ENCODE peak calls at places on chromosomes 5 and 9, in four cellular contexts. O is K562, K is HCT116, T is Panc1. A is an unnamed sample.

GRCh38 chr9:126793686-126794417 is 11.0 kb upstream of the ZBTB43 start:
- DNase-seq in T (no peak), O (no peak), K (no peak), A (no peak)

GRCh38 chr9:134273647-134274046 is 52.6 kb upstream of the RXRA start:
- DNase-seq in T (no peak), K (no peak), O (no peak), A (no peak)

GRCh38 chr9:26175264-26175663 is 497.0 kb upstream of the TUSC1 start:
- DNase-seq in T (no peak), O (no peak), K (no peak), A (no peak)

GRCh38 chr9:111298831-111299603 is 31.0 kb downstream of the OR2K2 start:
- DNase-seq in T (peak; percentile 35), O (peak; percentile 38), K (peak; percentile 46), A (peak; percentile 22)

GRCh38 chr9:20618361-20618799 is 3.9 kb downstream of the MLLT3 start:
- DNase-seq in O (no peak), K (no peak), T (no peak), A (peak; percentile 14)

GRCh38 chr9:130036099-130036498 is 6.9 kb downstream of the FNBP1 start:
- DNase-seq in O (no peak), T (no peak), K (no peak), A (no peak)

GRCh38 chr9:69171049-69171448 is 3.0 kb upstream of the TJP2 start:
- DNase-seq in K (no peak), O (peak; percentile 85), T (no peak), A (no peak)

GRCh38 chr5:72231989-72232703 is 87.9 kb downstream of the MRPS27 start:
- DNase-seq in K (no peak), T (no peak), O (peak; percentile 43), A (no peak)

GRCh38 chr9:131740898-131741297 is 1.0 kb upstream of the RAPGEF1 start:
- DNase-seq in T (no peak), K (no peak), O (no peak), A (no peak)

GRCh38 chr5:36689225-36689624 is 82.8 kb downstream of the SLC1A3 start:
- DNase-seq in O (no peak), T (no peak), K (no peak), A (no peak)

GRCh38 chr9:137454506-137455360 is 4.4 kb downstream of the NSMF start:
- DNase-seq in O (no peak), T (no peak), K (no peak), A (peak; percentile 84)

GRCh38 chr5:131607903-131608540 is 27.0 kb downstream of the RAPGEF6 start:
- DNase-seq in K (no peak), O (no peak), T (no peak), A (no peak)

GRCh38 chr9:70438341-70438924 is 24.0 kb upstream of the KLF9 start:
- DNase-seq in T (no peak), O (peak; percentile 72), K (peak; percentile 68), A (peak; percentile 24)

GRCh38 chr5:119356384-119357188 is 767 bp downstream of the TNFAIP8 start:
- DNase-seq in T (no peak), O (no peak), K (no peak), A (no peak)

GRCh38 chr9:23728736-23729135 is 97.3 kb downstream of the ELAVL2 start:
- DNase-seq in K (no peak), T (no peak), O (no peak), A (no peak)

GRCh38 chr9:137255448-137256114 is 454 bp downstream of the NELFB start:
- DNase-seq in T (no peak), K (no peak), O (peak; percentile 66), A (peak; percentile 46)

GRCh38 chr5:44983006-44983405 is 174.3 kb downstream of the MRPS30 start:
- DNase-seq in T (no peak), K (peak; percentile 33), O (peak; percentile 5), A (no peak)

GRCh38 chr5:79503794-79504495 is 10.0 kb downstream of the HOMER1 start:
- DNase-seq in T (peak; percentile 81), O (no peak), K (no peak), A (no peak)

GRCh38 chr5:126070481-126070880 is 352.7 kb upstream of the GRAMD2B start:
- DNase-seq in O (no peak), K (no peak), T (no peak), A (no peak)

GRCh38 chr5:6256901-6257300 is 121.4 kb downstream of the MED10 start:
- DNase-seq in K (no peak), O (no peak), T (no peak), A (no peak)

GRCh38 chr9:112764344-112764743 is 13.8 kb downstream of the SNX30 start:
- DNase-seq in T (no peak), K (no peak), O (peak; percentile 75), A (peak; percentile 37)

GRCh38 chr5:160463227-160463626 is 41.6 kb downstream of the PTTG1 start:
- DNase-seq in O (no peak), T (no peak), K (no peak), A (no peak)

GRCh38 chr5:148107608-148108007 is 43.8 kb downstream of the SPINK5 start:
- DNase-seq in O (no peak), T (no peak), K (no peak), A (no peak)

GRCh38 chr5:147391781-147392180 is 118.1 kb downstream of the DPYSL3 start:
- DNase-seq in K (peak; percentile 38), O (peak; percentile 24), T (peak; percentile 33), A (peak; percentile 25)

GRCh38 chr9:93826209-93826608 is 128.9 kb downstream of the BARX1 start:
- DNase-seq in O (no peak), T (no peak), K (no peak), A (no peak)

GRCh38 chr9:133928248-133928764 is 63.8 kb downstream of the VAV2 start:
- DNase-seq in K (no peak), O (no peak), T (no peak), A (no peak)

GRCh38 chr5:125140855-125141254 is 394.4 kb upstream of the ZNF608 start:
- DNase-seq in O (no peak), T (no peak), K (no peak), A (peak; percentile 9)

GRCh38 chr5:107331882-107332281 is 338.9 kb downstream of the EFNA5 start:
- DNase-seq in O (no peak), T (no peak), K (no peak), A (no peak)

GRCh38 chr5:14447958-14448881 is 133.4 kb upstream of the OTULINL start:
- DNase-seq in O (no peak), T (no peak), K (no peak), A (no peak)

GRCh38 chr5:126364206-126364902 is 58.9 kb upstream of the GRAMD2B start:
- DNase-seq in O (no peak), K (no peak), T (no peak), A (no peak)

GRCh38 chr9:128895556-128895955 is 13.6 kb downstream of the LRRC8A start:
- DNase-seq in T (no peak), O (no peak), K (no peak), A (no peak)

DNA sequence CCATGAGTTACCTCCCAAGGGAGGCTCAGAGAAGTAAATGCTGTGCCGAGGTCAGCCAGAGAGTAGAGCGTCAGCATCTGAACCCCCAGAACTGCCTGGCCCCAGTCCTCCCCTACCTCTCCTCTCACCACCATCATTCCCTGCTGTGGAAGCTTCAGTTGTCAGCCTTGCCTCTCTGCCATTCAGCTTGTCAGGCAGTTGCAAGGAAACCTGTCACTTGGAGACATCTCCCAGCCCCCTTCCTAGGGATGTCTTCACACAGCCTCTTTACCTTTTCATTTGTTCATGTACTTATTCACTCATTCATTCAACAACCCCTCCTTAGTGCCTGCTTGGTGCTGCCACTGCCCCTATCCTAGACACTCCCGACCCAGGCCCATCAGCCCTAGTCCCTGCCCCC is 2.1 kb downstream of the RGS14 start:
- DNase-seq in O (no peak), T (no peak), K (no peak), A (no peak)
- TF ChIP-seq TCF7L2 in O (no peak), T (no peak), K (no peak), A (no peak)

DNA sequence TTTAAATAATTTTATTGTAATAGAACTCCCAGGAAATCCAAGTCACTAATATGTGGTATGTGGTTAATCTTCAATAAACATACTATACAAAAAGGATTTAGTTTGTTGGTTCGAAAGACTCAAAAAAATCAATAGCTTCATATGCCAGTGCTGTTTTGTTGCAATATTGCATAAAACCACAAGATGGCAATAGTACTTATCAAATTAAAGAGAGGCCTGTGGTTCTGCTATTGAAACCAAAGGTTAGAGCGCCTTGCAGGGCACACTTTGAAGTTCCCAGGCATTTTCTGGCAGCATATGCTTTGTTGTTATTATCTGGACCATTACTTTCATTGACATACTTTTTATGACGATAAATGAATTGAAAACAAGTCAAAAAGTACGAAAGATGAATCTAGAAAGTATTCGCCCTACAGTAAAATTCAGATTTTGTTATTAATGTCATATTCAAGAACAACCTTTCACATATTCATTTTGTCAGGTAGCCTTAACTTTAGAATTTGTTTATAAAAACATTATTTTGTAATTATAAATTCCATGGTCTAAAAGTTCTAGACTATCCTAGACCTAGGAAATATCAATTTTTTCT is 316.3 kb downstream of the MCTP1 start:
- DNase-seq in K (peak; percentile 69), T (peak; percentile 33), O (peak; percentile 61), A (peak; percentile 75)
- TF ChIP-seq TCF7L2 in K (peak; percentile 77), T (peak; percentile 73), O (no peak), A (no peak)

GRCh38 chr5:133253076-133253475 is 201.3 kb downstream of the HSPA4 start:
- DNase-seq in T (no peak), K (no peak), O (no peak), A (no peak)
- TF ChIP-seq TCF7L2 in T (no peak), K (no peak), O (no peak), A (no peak)

GRCh38 chr5:151140686-151141459 is 16.7 kb downstream of the ANXA6 start:
- DNase-seq in O (no peak), T (no peak), K (no peak), A (no peak)
- TF ChIP-seq TCF7L2 in O (no peak), T (no peak), K (no peak), A (no peak)

GRCh38 chr5:115703514-115703913 is 77.7 kb upstream of the TMED7 start:
- DNase-seq in K (no peak), T (no peak), O (no peak), A (no peak)

GRCh38 chr5:115699967-115700366 is 74.1 kb upstream of the TMED7 start:
- DNase-seq in K (no peak), T (no peak), O (no peak), A (no peak)

GRCh38 chr5:115702025-115702424 is 76.2 kb upstream of the TMED7 start:
- DNase-seq in K (no peak), O (no peak), T (no peak), A (no peak)
- TF ChIP-seq TCF7L2 in K (no peak), O (no peak), T (no peak), A (no peak)

A was measured in HepG2.